ENCODE peak calls at places on chromosomes 6 and 20, in six cellular contexts. One of them, this sample, is unnamed.

GRCh38 chr6:4510906-4511625 is 265.1 kb upstream of the CDYL start:
- DNase-seq in HuH-7.5: no peak
- DNase-seq in activated CD4-positive, alpha-beta T cell treated with anti-CD3 and anti-CD28 coated beads, Interleukin-2, amount 50 U/mL, for 1 hour: no peak
- DNase-seq in HL-60: no peak
- DNase-seq in activated T-helper 9 cell treated with anti-CD3 and anti-CD28 coated beads, Interleukin-2, amount 50 U/mL, for 16 hours: no peak
- DNase-seq in stimulated activated CD4-positive, alpha-beta T cell treated with anti-CD3 and anti-CD28 coated beads, Interleukin-4, amount 100 ng/mL, for 48 hours: no peak
- DNase-seq in this sample: no peak

GRCh38 chr20:57808266-57808866 is 98.6 kb upstream of the PMEPA1 start:
- DNase-seq in HuH-7.5: no peak
- DNase-seq in activated CD4-positive, alpha-beta T cell treated with anti-CD3 and anti-CD28 coated beads, Interleukin-2, amount 50 U/mL, for 1 hour: no peak
- DNase-seq in HL-60: no peak
- DNase-seq in activated T-helper 9 cell treated with anti-CD3 and anti-CD28 coated beads, Interleukin-2, amount 50 U/mL, for 16 hours: no peak
- DNase-seq in stimulated activated CD4-positive, alpha-beta T cell treated with anti-CD3 and anti-CD28 coated beads, Interleukin-4, amount 100 ng/mL, for 48 hours: no peak
- DNase-seq in this sample: no peak

GRCh38 chr20:6994452-6994851 is 227.0 kb downstream of the BMP2 start:
- DNase-seq in HuH-7.5: no peak
- DNase-seq in activated CD4-positive, alpha-beta T cell treated with anti-CD3 and anti-CD28 coated beads, Interleukin-2, amount 50 U/mL, for 1 hour: no peak
- DNase-seq in HL-60: no peak
- DNase-seq in activated T-helper 9 cell treated with anti-CD3 and anti-CD28 coated beads, Interleukin-2, amount 50 U/mL, for 16 hours: no peak
- DNase-seq in stimulated activated CD4-positive, alpha-beta T cell treated with anti-CD3 and anti-CD28 coated beads, Interleukin-4, amount 100 ng/mL, for 48 hours: no peak
- DNase-seq in this sample: no peak

GRCh38 chr20:34578521-34579147 is 20.1 kb downstream of the MAP1LC3A start:
- DNase-seq in HuH-7.5: no peak
- DNase-seq in activated CD4-positive, alpha-beta T cell treated with anti-CD3 and anti-CD28 coated beads, Interleukin-2, amount 50 U/mL, for 1 hour: no peak
- DNase-seq in HL-60: no peak
- DNase-seq in activated T-helper 9 cell treated with anti-CD3 and anti-CD28 coated beads, Interleukin-2, amount 50 U/mL, for 16 hours: no peak
- DNase-seq in stimulated activated CD4-positive, alpha-beta T cell treated with anti-CD3 and anti-CD28 coated beads, Interleukin-4, amount 100 ng/mL, for 48 hours: no peak
- DNase-seq in this sample: no peak

GRCh38 chr20:50721881-50722281 is 9.5 kb upstream of the PARD6B start:
- DNase-seq in HuH-7.5: no peak
- DNase-seq in activated CD4-positive, alpha-beta T cell treated with anti-CD3 and anti-CD28 coated beads, Interleukin-2, amount 50 U/mL, for 1 hour: no peak
- DNase-seq in HL-60: no peak
- DNase-seq in activated T-helper 9 cell treated with anti-CD3 and anti-CD28 coated beads, Interleukin-2, amount 50 U/mL, for 16 hours: no peak
- DNase-seq in stimulated activated CD4-positive, alpha-beta T cell treated with anti-CD3 and anti-CD28 coated beads, Interleukin-4, amount 100 ng/mL, for 48 hours: no peak
- DNase-seq in this sample: no peak

GRCh38 chr6:7914991-7915789 is 4.6 kb upstream of the TXNDC5 start:
- DNase-seq in HuH-7.5: no peak
- DNase-seq in activated CD4-positive, alpha-beta T cell treated with anti-CD3 and anti-CD28 coated beads, Interleukin-2, amount 50 U/mL, for 1 hour: no peak
- DNase-seq in HL-60: peak; percentile 74
- DNase-seq in activated T-helper 9 cell treated with anti-CD3 and anti-CD28 coated beads, Interleukin-2, amount 50 U/mL, for 16 hours: no peak
- DNase-seq in stimulated activated CD4-positive, alpha-beta T cell treated with anti-CD3 and anti-CD28 coated beads, Interleukin-4, amount 100 ng/mL, for 48 hours: no peak
- DNase-seq in this sample: no peak

GRCh38 chr6:142612956-142613355 is 311.1 kb downstream of the ADGRG6 start:
- DNase-seq in HuH-7.5: no peak
- DNase-seq in activated CD4-positive, alpha-beta T cell treated with anti-CD3 and anti-CD28 coated beads, Interleukin-2, amount 50 U/mL, for 1 hour: no peak
- DNase-seq in HL-60: no peak
- DNase-seq in activated T-helper 9 cell treated with anti-CD3 and anti-CD28 coated beads, Interleukin-2, amount 50 U/mL, for 16 hours: no peak
- DNase-seq in stimulated activated CD4-positive, alpha-beta T cell treated with anti-CD3 and anti-CD28 coated beads, Interleukin-4, amount 100 ng/mL, for 48 hours: no peak
- DNase-seq in this sample: no peak

GRCh38 chr6:21502682-21503081 is 90.9 kb upstream of the SOX4 start:
- DNase-seq in HuH-7.5: no peak
- DNase-seq in activated CD4-positive, alpha-beta T cell treated with anti-CD3 and anti-CD28 coated beads, Interleukin-2, amount 50 U/mL, for 1 hour: no peak
- DNase-seq in HL-60: no peak
- DNase-seq in activated T-helper 9 cell treated with anti-CD3 and anti-CD28 coated beads, Interleukin-2, amount 50 U/mL, for 16 hours: no peak
- DNase-seq in stimulated activated CD4-positive, alpha-beta T cell treated with anti-CD3 and anti-CD28 coated beads, Interleukin-4, amount 100 ng/mL, for 48 hours: no peak
- DNase-seq in this sample: no peak

GRCh38 chr6:28563420-28564095 is 37.9 kb downstream of the GPX5 start:
- DNase-seq in HuH-7.5: no peak
- DNase-seq in activated CD4-positive, alpha-beta T cell treated with anti-CD3 and anti-CD28 coated beads, Interleukin-2, amount 50 U/mL, for 1 hour: no peak
- DNase-seq in HL-60: no peak
- DNase-seq in activated T-helper 9 cell treated with anti-CD3 and anti-CD28 coated beads, Interleukin-2, amount 50 U/mL, for 16 hours: no peak
- DNase-seq in stimulated activated CD4-positive, alpha-beta T cell treated with anti-CD3 and anti-CD28 coated beads, Interleukin-4, amount 100 ng/mL, for 48 hours: no peak
- DNase-seq in this sample: no peak

GRCh38 chr20:48776306-48776705 is 51.5 kb downstream of the PREX1 start:
- DNase-seq in HuH-7.5: no peak
- DNase-seq in activated CD4-positive, alpha-beta T cell treated with anti-CD3 and anti-CD28 coated beads, Interleukin-2, amount 50 U/mL, for 1 hour: no peak
- DNase-seq in HL-60: no peak
- DNase-seq in activated T-helper 9 cell treated with anti-CD3 and anti-CD28 coated beads, Interleukin-2, amount 50 U/mL, for 16 hours: no peak
- DNase-seq in stimulated activated CD4-positive, alpha-beta T cell treated with anti-CD3 and anti-CD28 coated beads, Interleukin-4, amount 100 ng/mL, for 48 hours: no peak
- DNase-seq in this sample: no peak

GRCh38 chr6:140857734-140858380 is 1274.9 kb upstream of the GJE1 start:
- DNase-seq in HuH-7.5: no peak
- DNase-seq in activated CD4-positive, alpha-beta T cell treated with anti-CD3 and anti-CD28 coated beads, Interleukin-2, amount 50 U/mL, for 1 hour: no peak
- DNase-seq in HL-60: no peak
- DNase-seq in activated T-helper 9 cell treated with anti-CD3 and anti-CD28 coated beads, Interleukin-2, amount 50 U/mL, for 16 hours: no peak
- DNase-seq in stimulated activated CD4-positive, alpha-beta T cell treated with anti-CD3 and anti-CD28 coated beads, Interleukin-4, amount 100 ng/mL, for 48 hours: no peak
- DNase-seq in this sample: peak; percentile 74

GRCh38 chr6:126682440-126682839 is 342.5 kb downstream of the CENPW start:
- DNase-seq in HuH-7.5: no peak
- DNase-seq in activated CD4-positive, alpha-beta T cell treated with anti-CD3 and anti-CD28 coated beads, Interleukin-2, amount 50 U/mL, for 1 hour: no peak
- DNase-seq in HL-60: no peak
- DNase-seq in activated T-helper 9 cell treated with anti-CD3 and anti-CD28 coated beads, Interleukin-2, amount 50 U/mL, for 16 hours: no peak
- DNase-seq in stimulated activated CD4-positive, alpha-beta T cell treated with anti-CD3 and anti-CD28 coated beads, Interleukin-4, amount 100 ng/mL, for 48 hours: no peak
- DNase-seq in this sample: no peak

GRCh38 chr6:45608252-45608911 is 230.6 kb upstream of the SUPT3H start:
- DNase-seq in HuH-7.5: no peak
- DNase-seq in activated CD4-positive, alpha-beta T cell treated with anti-CD3 and anti-CD28 coated beads, Interleukin-2, amount 50 U/mL, for 1 hour: no peak
- DNase-seq in HL-60: no peak
- DNase-seq in activated T-helper 9 cell treated with anti-CD3 and anti-CD28 coated beads, Interleukin-2, amount 50 U/mL, for 16 hours: no peak
- DNase-seq in stimulated activated CD4-positive, alpha-beta T cell treated with anti-CD3 and anti-CD28 coated beads, Interleukin-4, amount 100 ng/mL, for 48 hours: no peak
- DNase-seq in this sample: no peak

GRCh38 chr20:46304361-46304760 is 3.9 kb downstream of the CDH22 start:
- DNase-seq in HuH-7.5: no peak
- DNase-seq in activated CD4-positive, alpha-beta T cell treated with anti-CD3 and anti-CD28 coated beads, Interleukin-2, amount 50 U/mL, for 1 hour: no peak
- DNase-seq in HL-60: no peak
- DNase-seq in activated T-helper 9 cell treated with anti-CD3 and anti-CD28 coated beads, Interleukin-2, amount 50 U/mL, for 16 hours: no peak
- DNase-seq in stimulated activated CD4-positive, alpha-beta T cell treated with anti-CD3 and anti-CD28 coated beads, Interleukin-4, amount 100 ng/mL, for 48 hours: no peak
- DNase-seq in this sample: no peak

GRCh38 chr6:97462031-97462430 is 179.0 kb upstream of the MMS22L start:
- DNase-seq in HuH-7.5: no peak
- DNase-seq in activated CD4-positive, alpha-beta T cell treated with anti-CD3 and anti-CD28 coated beads, Interleukin-2, amount 50 U/mL, for 1 hour: no peak
- DNase-seq in HL-60: no peak
- DNase-seq in activated T-helper 9 cell treated with anti-CD3 and anti-CD28 coated beads, Interleukin-2, amount 50 U/mL, for 16 hours: no peak
- DNase-seq in stimulated activated CD4-positive, alpha-beta T cell treated with anti-CD3 and anti-CD28 coated beads, Interleukin-4, amount 100 ng/mL, for 48 hours: no peak
- DNase-seq in this sample: no peak

GRCh38 chr6:54846243-54846856 is at the start of gene FAM83B:
- DNase-seq in HuH-7.5: peak; percentile 13
- DNase-seq in activated CD4-positive, alpha-beta T cell treated with anti-CD3 and anti-CD28 coated beads, Interleukin-2, amount 50 U/mL, for 1 hour: no peak
- DNase-seq in HL-60: no peak
- DNase-seq in activated T-helper 9 cell treated with anti-CD3 and anti-CD28 coated beads, Interleukin-2, amount 50 U/mL, for 16 hours: no peak
- DNase-seq in stimulated activated CD4-positive, alpha-beta T cell treated with anti-CD3 and anti-CD28 coated beads, Interleukin-4, amount 100 ng/mL, for 48 hours: no peak
- DNase-seq in this sample: no peak

GRCh38 chr20:18904624-18905023 is 91.0 kb downstream of the SCP2D1 start:
- DNase-seq in HuH-7.5: no peak
- DNase-seq in activated CD4-positive, alpha-beta T cell treated with anti-CD3 and anti-CD28 coated beads, Interleukin-2, amount 50 U/mL, for 1 hour: no peak
- DNase-seq in HL-60: no peak
- DNase-seq in activated T-helper 9 cell treated with anti-CD3 and anti-CD28 coated beads, Interleukin-2, amount 50 U/mL, for 16 hours: no peak
- DNase-seq in stimulated activated CD4-positive, alpha-beta T cell treated with anti-CD3 and anti-CD28 coated beads, Interleukin-4, amount 100 ng/mL, for 48 hours: no peak
- DNase-seq in this sample: peak; percentile 43

GRCh38 chr20:59145926-59146800 is 17.5 kb upstream of the ZNF831 start:
- DNase-seq in HuH-7.5: no peak
- DNase-seq in activated CD4-positive, alpha-beta T cell treated with anti-CD3 and anti-CD28 coated beads, Interleukin-2, amount 50 U/mL, for 1 hour: peak; percentile 69
- DNase-seq in HL-60: no peak
- DNase-seq in activated T-helper 9 cell treated with anti-CD3 and anti-CD28 coated beads, Interleukin-2, amount 50 U/mL, for 16 hours: peak; percentile 64
- DNase-seq in stimulated activated CD4-positive, alpha-beta T cell treated with anti-CD3 and anti-CD28 coated beads, Interleukin-4, amount 100 ng/mL, for 48 hours: peak; percentile 76
- DNase-seq in this sample: no peak

GRCh38 chr6:33607784-33608161 is 13.3 kb upstream of the ITPR3 start:
- DNase-seq in HuH-7.5: no peak
- DNase-seq in activated CD4-positive, alpha-beta T cell treated with anti-CD3 and anti-CD28 coated beads, Interleukin-2, amount 50 U/mL, for 1 hour: peak; percentile 41
- DNase-seq in HL-60: peak; percentile 22
- DNase-seq in activated T-helper 9 cell treated with anti-CD3 and anti-CD28 coated beads, Interleukin-2, amount 50 U/mL, for 16 hours: no peak
- DNase-seq in stimulated activated CD4-positive, alpha-beta T cell treated with anti-CD3 and anti-CD28 coated beads, Interleukin-4, amount 100 ng/mL, for 48 hours: no peak
- DNase-seq in this sample: peak; percentile 45

GRCh38 chr6:143128346-143129015 is 67.8 kb downstream of the AIG1 start:
- DNase-seq in HuH-7.5: no peak
- DNase-seq in activated CD4-positive, alpha-beta T cell treated with anti-CD3 and anti-CD28 coated beads, Interleukin-2, amount 50 U/mL, for 1 hour: no peak
- DNase-seq in HL-60: no peak
- DNase-seq in activated T-helper 9 cell treated with anti-CD3 and anti-CD28 coated beads, Interleukin-2, amount 50 U/mL, for 16 hours: no peak
- DNase-seq in stimulated activated CD4-positive, alpha-beta T cell treated with anti-CD3 and anti-CD28 coated beads, Interleukin-4, amount 100 ng/mL, for 48 hours: no peak
- DNase-seq in this sample: no peak

GRCh38 chr6:10310826-10311225 is 104.0 kb downstream of the TFAP2A start:
- DNase-seq in HuH-7.5: no peak
- DNase-seq in activated CD4-positive, alpha-beta T cell treated with anti-CD3 and anti-CD28 coated beads, Interleukin-2, amount 50 U/mL, for 1 hour: no peak
- DNase-seq in HL-60: no peak
- DNase-seq in activated T-helper 9 cell treated with anti-CD3 and anti-CD28 coated beads, Interleukin-2, amount 50 U/mL, for 16 hours: no peak
- DNase-seq in stimulated activated CD4-positive, alpha-beta T cell treated with anti-CD3 and anti-CD28 coated beads, Interleukin-4, amount 100 ng/mL, for 48 hours: no peak
- DNase-seq in this sample: no peak

GRCh38 chr20:33465536-33466302 is 22.2 kb upstream of the SNTA1 start:
- DNase-seq in HuH-7.5: no peak
- DNase-seq in activated CD4-positive, alpha-beta T cell treated with anti-CD3 and anti-CD28 coated beads, Interleukin-2, amount 50 U/mL, for 1 hour: no peak
- DNase-seq in HL-60: no peak
- DNase-seq in activated T-helper 9 cell treated with anti-CD3 and anti-CD28 coated beads, Interleukin-2, amount 50 U/mL, for 16 hours: no peak
- DNase-seq in stimulated activated CD4-positive, alpha-beta T cell treated with anti-CD3 and anti-CD28 coated beads, Interleukin-4, amount 100 ng/mL, for 48 hours: no peak
- DNase-seq in this sample: peak; percentile 61

GRCh38 chr20:32333181-32333987 is 24.7 kb upstream of the ASXL1 start:
- DNase-seq in HuH-7.5: no peak
- DNase-seq in activated CD4-positive, alpha-beta T cell treated with anti-CD3 and anti-CD28 coated beads, Interleukin-2, amount 50 U/mL, for 1 hour: no peak
- DNase-seq in HL-60: no peak
- DNase-seq in activated T-helper 9 cell treated with anti-CD3 and anti-CD28 coated beads, Interleukin-2, amount 50 U/mL, for 16 hours: no peak
- DNase-seq in stimulated activated CD4-positive, alpha-beta T cell treated with anti-CD3 and anti-CD28 coated beads, Interleukin-4, amount 100 ng/mL, for 48 hours: peak; percentile 54
- DNase-seq in this sample: no peak

GRCh38 chr6:169386431-169387057 is 132.9 kb upstream of the THBS2 start:
- DNase-seq in HuH-7.5: no peak
- DNase-seq in activated CD4-positive, alpha-beta T cell treated with anti-CD3 and anti-CD28 coated beads, Interleukin-2, amount 50 U/mL, for 1 hour: no peak
- DNase-seq in HL-60: no peak
- DNase-seq in activated T-helper 9 cell treated with anti-CD3 and anti-CD28 coated beads, Interleukin-2, amount 50 U/mL, for 16 hours: no peak
- DNase-seq in stimulated activated CD4-positive, alpha-beta T cell treated with anti-CD3 and anti-CD28 coated beads, Interleukin-4, amount 100 ng/mL, for 48 hours: no peak
- DNase-seq in this sample: no peak

GRCh38 chr6:31940256-31940664 is 5.6 kb upstream of the CFB start:
- DNase-seq in HuH-7.5: peak; percentile 58
- DNase-seq in activated CD4-positive, alpha-beta T cell treated with anti-CD3 and anti-CD28 coated beads, Interleukin-2, amount 50 U/mL, for 1 hour: no peak
- DNase-seq in HL-60: no peak
- DNase-seq in activated T-helper 9 cell treated with anti-CD3 and anti-CD28 coated beads, Interleukin-2, amount 50 U/mL, for 16 hours: no peak
- DNase-seq in stimulated activated CD4-positive, alpha-beta T cell treated with anti-CD3 and anti-CD28 coated beads, Interleukin-4, amount 100 ng/mL, for 48 hours: no peak
- DNase-seq in this sample: no peak

GRCh38 chr20:54119744-54120143 is 49.4 kb upstream of the BCAS1 start:
- DNase-seq in HuH-7.5: no peak
- DNase-seq in activated CD4-positive, alpha-beta T cell treated with anti-CD3 and anti-CD28 coated beads, Interleukin-2, amount 50 U/mL, for 1 hour: no peak
- DNase-seq in HL-60: no peak
- DNase-seq in activated T-helper 9 cell treated with anti-CD3 and anti-CD28 coated beads, Interleukin-2, amount 50 U/mL, for 16 hours: no peak
- DNase-seq in stimulated activated CD4-positive, alpha-beta T cell treated with anti-CD3 and anti-CD28 coated beads, Interleukin-4, amount 100 ng/mL, for 48 hours: no peak
- DNase-seq in this sample: no peak

GRCh38 chr6:11231564-11232176 is 798 bp downstream of the NEDD9 start:
- DNase-seq in HuH-7.5: no peak
- DNase-seq in activated CD4-positive, alpha-beta T cell treated with anti-CD3 and anti-CD28 coated beads, Interleukin-2, amount 50 U/mL, for 1 hour: no peak
- DNase-seq in HL-60: no peak
- DNase-seq in activated T-helper 9 cell treated with anti-CD3 and anti-CD28 coated beads, Interleukin-2, amount 50 U/mL, for 16 hours: no peak
- DNase-seq in stimulated activated CD4-positive, alpha-beta T cell treated with anti-CD3 and anti-CD28 coated beads, Interleukin-4, amount 100 ng/mL, for 48 hours: no peak
- DNase-seq in this sample: peak; percentile 90

GRCh38 chr6:35496036-35496850 is 636 bp downstream of the TEAD3 start:
- DNase-seq in HuH-7.5: peak; percentile 77
- DNase-seq in activated CD4-positive, alpha-beta T cell treated with anti-CD3 and anti-CD28 coated beads, Interleukin-2, amount 50 U/mL, for 1 hour: no peak
- DNase-seq in HL-60: no peak
- DNase-seq in activated T-helper 9 cell treated with anti-CD3 and anti-CD28 coated beads, Interleukin-2, amount 50 U/mL, for 16 hours: no peak
- DNase-seq in stimulated activated CD4-positive, alpha-beta T cell treated with anti-CD3 and anti-CD28 coated beads, Interleukin-4, amount 100 ng/mL, for 48 hours: no peak
- DNase-seq in this sample: no peak

GRCh38 chr20:62133864-62134263 is 9.3 kb downstream of the PSMA7 start:
- DNase-seq in HuH-7.5: no peak
- DNase-seq in activated CD4-positive, alpha-beta T cell treated with anti-CD3 and anti-CD28 coated beads, Interleukin-2, amount 50 U/mL, for 1 hour: no peak
- DNase-seq in HL-60: peak; percentile 39
- DNase-seq in activated T-helper 9 cell treated with anti-CD3 and anti-CD28 coated beads, Interleukin-2, amount 50 U/mL, for 16 hours: no peak
- DNase-seq in stimulated activated CD4-positive, alpha-beta T cell treated with anti-CD3 and anti-CD28 coated beads, Interleukin-4, amount 100 ng/mL, for 48 hours: no peak
- DNase-seq in this sample: no peak

GRCh38 chr6:33684983-33685382 is 26.5 kb downstream of the UQCC2 start:
- DNase-seq in HuH-7.5: no peak
- DNase-seq in activated CD4-positive, alpha-beta T cell treated with anti-CD3 and anti-CD28 coated beads, Interleukin-2, amount 50 U/mL, for 1 hour: no peak
- DNase-seq in HL-60: no peak
- DNase-seq in activated T-helper 9 cell treated with anti-CD3 and anti-CD28 coated beads, Interleukin-2, amount 50 U/mL, for 16 hours: no peak
- DNase-seq in stimulated activated CD4-positive, alpha-beta T cell treated with anti-CD3 and anti-CD28 coated beads, Interleukin-4, amount 100 ng/mL, for 48 hours: no peak
- DNase-seq in this sample: no peak

GRCh38 chr6:30154709-30155521 is 6.1 kb downstream of the TRIM10 start:
- DNase-seq in HuH-7.5: no peak
- DNase-seq in activated CD4-positive, alpha-beta T cell treated with anti-CD3 and anti-CD28 coated beads, Interleukin-2, amount 50 U/mL, for 1 hour: no peak
- DNase-seq in HL-60: no peak
- DNase-seq in activated T-helper 9 cell treated with anti-CD3 and anti-CD28 coated beads, Interleukin-2, amount 50 U/mL, for 16 hours: no peak
- DNase-seq in stimulated activated CD4-positive, alpha-beta T cell treated with anti-CD3 and anti-CD28 coated beads, Interleukin-4, amount 100 ng/mL, for 48 hours: no peak
- DNase-seq in this sample: peak; percentile 11

GRCh38 chr6:137872071-137872470 is 5.0 kb downstream of the TNFAIP3 start:
- DNase-seq in HuH-7.5: no peak
- DNase-seq in activated CD4-positive, alpha-beta T cell treated with anti-CD3 and anti-CD28 coated beads, Interleukin-2, amount 50 U/mL, for 1 hour: no peak
- DNase-seq in HL-60: no peak
- DNase-seq in activated T-helper 9 cell treated with anti-CD3 and anti-CD28 coated beads, Interleukin-2, amount 50 U/mL, for 16 hours: no peak
- DNase-seq in stimulated activated CD4-positive, alpha-beta T cell treated with anti-CD3 and anti-CD28 coated beads, Interleukin-4, amount 100 ng/mL, for 48 hours: no peak
- DNase-seq in this sample: no peak

GRCh38 chr6:8047466-8048292 is 16.5 kb downstream of the BLOC1S5 start:
- DNase-seq in HuH-7.5: no peak
- DNase-seq in activated CD4-positive, alpha-beta T cell treated with anti-CD3 and anti-CD28 coated beads, Interleukin-2, amount 50 U/mL, for 1 hour: no peak
- DNase-seq in HL-60: no peak
- DNase-seq in activated T-helper 9 cell treated with anti-CD3 and anti-CD28 coated beads, Interleukin-2, amount 50 U/mL, for 16 hours: no peak
- DNase-seq in stimulated activated CD4-positive, alpha-beta T cell treated with anti-CD3 and anti-CD28 coated beads, Interleukin-4, amount 100 ng/mL, for 48 hours: no peak
- DNase-seq in this sample: no peak

GRCh38 chr20:58449703-58450138 is 60.7 kb downstream of the VAPB start:
- DNase-seq in HuH-7.5: no peak
- DNase-seq in activated CD4-positive, alpha-beta T cell treated with anti-CD3 and anti-CD28 coated beads, Interleukin-2, amount 50 U/mL, for 1 hour: no peak
- DNase-seq in HL-60: no peak
- DNase-seq in activated T-helper 9 cell treated with anti-CD3 and anti-CD28 coated beads, Interleukin-2, amount 50 U/mL, for 16 hours: no peak
- DNase-seq in stimulated activated CD4-positive, alpha-beta T cell treated with anti-CD3 and anti-CD28 coated beads, Interleukin-4, amount 100 ng/mL, for 48 hours: no peak
- DNase-seq in this sample: no peak

GRCh38 chr6:5671162-5671561 is 335.6 kb downstream of the NRN1 start:
- DNase-seq in HuH-7.5: no peak
- DNase-seq in activated CD4-positive, alpha-beta T cell treated with anti-CD3 and anti-CD28 coated beads, Interleukin-2, amount 50 U/mL, for 1 hour: no peak
- DNase-seq in HL-60: peak; percentile 94
- DNase-seq in activated T-helper 9 cell treated with anti-CD3 and anti-CD28 coated beads, Interleukin-2, amount 50 U/mL, for 16 hours: no peak
- DNase-seq in stimulated activated CD4-positive, alpha-beta T cell treated with anti-CD3 and anti-CD28 coated beads, Interleukin-4, amount 100 ng/mL, for 48 hours: no peak
- DNase-seq in this sample: no peak

This sample was measured in SK-MEL-5.